ENCODE peak calls at places on chromosomes 12 and 14, in six cellular contexts. G, K, H, V, J and D are unnamed samples.

GRCh38 chr14:98984027-98984718 is 287.8 kb downstream of the BCL11B start:
- DNase-seq in G (peak; percentile 26), K (no peak), H (no peak), V (no peak), J (no peak), D (no peak)

GRCh38 chr14:91229743-91230200 is 14.7 kb downstream of the GPR68 start:
- DNase-seq in G (no peak), K (peak; percentile 30), H (peak; percentile 49), V (peak; percentile 37), J (peak; percentile 56), D (no peak)

GRCh38 chr12:131597327-131597726 is 113.6 kb upstream of the SFSWAP start:
- DNase-seq in G (no peak), K (no peak), H (no peak), V (no peak), J (no peak), D (no peak)

GRCh38 chr14:73743431-73743931 is 29.3 kb upstream of the PNMA1 start:
- DNase-seq in G (no peak), K (no peak), H (peak; percentile 40), V (peak; percentile 79), J (no peak), D (no peak)

GRCh38 chr12:108400060-108400459 is 60.9 kb upstream of the CMKLR1 start:
- DNase-seq in G (peak; percentile 57), K (no peak), H (no peak), V (no peak), J (no peak), D (no peak)

GRCh38 chr14:100193417-100194357 is 34.2 kb upstream of the DEGS2 start:
- DNase-seq in G (no peak), K (no peak), H (no peak), V (no peak), J (no peak), D (peak; percentile 15)

GRCh38 chr12:8687846-8688601 is 9.8 kb upstream of the RIMKLB start:
- DNase-seq in G (peak; percentile 82), K (peak; percentile 93), H (peak; percentile 77), V (peak; percentile 91), J (no peak), D (peak; percentile 43)

GRCh38 chr14:76977793-76978730 is 50.4 kb downstream of the IRF2BPL start:
- DNase-seq in G (peak; percentile 63), K (peak; percentile 86), H (peak; percentile 25), V (peak; percentile 83), J (peak; percentile 78), D (no peak)

GRCh38 chr12:94566345-94566744 is 84.0 kb downstream of the TMCC3 start:
- DNase-seq in G (no peak), K (no peak), H (no peak), V (no peak), J (no peak), D (no peak)

GRCh38 chr12:71810905-71811304 is 28.7 kb upstream of the TBC1D15 start:
- DNase-seq in G (no peak), K (no peak), H (no peak), V (no peak), J (no peak), D (no peak)

GRCh38 chr14:35909675-35910074 is 83.5 kb downstream of the BRMS1L start:
- DNase-seq in G (no peak), K (no peak), H (no peak), V (no peak), J (no peak), D (no peak)

GRCh38 chr14:104714066-104714465 is 10.0 kb upstream of the ADSS1 start:
- DNase-seq in G (no peak), K (no peak), H (no peak), V (no peak), J (no peak), D (no peak)

GRCh38 chr12:54413284-54414190 is 5.5 kb downstream of the ITGA5 start:
- DNase-seq in G (peak; percentile 51), K (peak; percentile 65), H (peak; percentile 57), V (peak; percentile 69), J (peak; percentile 71), D (no peak)